ENCODE peak calls at places on chromosomes 13 and 19, in eight cellular contexts. N, X, J, W, O, P, G and C are unnamed samples.

GRCh38 chr13:109790951-109791605 is 4.7 kb upstream of the IRS2 start:
- DNase-seq in N (no peak), X (peak; percentile 41), J (no peak), W (no peak), O (peak; percentile 48), P (no peak), G (no peak), C (no peak)

GRCh38 chr13:112072531-112073244 is 5.7 kb downstream of the SOX1 start:
- DNase-seq in N (no peak), X (no peak), J (no peak), W (no peak), O (no peak), P (no peak), G (no peak), C (no peak)

GRCh38 chr13:40799508-40799907 is 10.1 kb downstream of the SLC25A15 start:
- DNase-seq in N (no peak), X (no peak), J (no peak), W (no peak), O (no peak), P (no peak), G (no peak), C (no peak)

GRCh38 chr13:99085846-99086148 is 107.9 kb upstream of the DOCK9 start:
- DNase-seq in N (no peak), X (no peak), J (no peak), W (no peak), O (no peak), P (no peak), G (no peak), C (no peak)

GRCh38 chr19:3176715-3177501 is 1.7 kb upstream of the S1PR4 start:
- DNase-seq in N (no peak), X (peak; percentile 67), J (no peak), W (no peak), O (peak; percentile 95), P (no peak), G (no peak), C (peak; percentile 91)

GRCh38 chr19:11181488-11181887 is 15.9 kb downstream of the KANK2 start:
- DNase-seq in N (no peak), X (no peak), J (no peak), W (no peak), O (no peak), P (no peak), G (no peak), C (no peak)

GRCh38 chr13:95714142-95714832 is 37.3 kb downstream of the DNAJC3 start:
- DNase-seq in N (no peak), X (peak; percentile 89), J (no peak), W (no peak), O (peak; percentile 93), P (peak; percentile 38), G (no peak), C (no peak)

GRCh38 chr19:6393074-6393981 is at the start of gene GTF2F1:
- DNase-seq in N (peak; percentile 85), X (peak; percentile 95), J (peak; percentile 87), W (peak; percentile 87), O (peak; percentile 87), P (peak; percentile 91), G (peak; percentile 95), C (peak; percentile 96)

GRCh38 chr13:102399791-102400618 is 1.8 kb downstream of the FGF14 start:
- DNase-seq in N (no peak), X (no peak), J (no peak), W (no peak), O (peak; percentile 8), P (no peak), G (peak; percentile 22), C (peak; percentile 76)

GRCh38 chr19:49893135-49893534 is 3.6 kb downstream of the IL4I1 start:
- DNase-seq in N (no peak), X (no peak), J (no peak), W (no peak), O (no peak), P (no peak), G (no peak), C (no peak)

GRCh38 chr19:1445185-1445931 is 4.6 kb upstream of the APC2 start:
- DNase-seq in N (peak; percentile 49), X (peak; percentile 35), J (peak; percentile 64), W (no peak), O (peak; percentile 62), P (no peak), G (peak; percentile 74), C (peak; percentile 97)

GRCh38 chr13:42735011-42735410 is 46.4 kb upstream of the FAM216B start:
- DNase-seq in N (no peak), X (peak; percentile 30), J (no peak), W (no peak), O (peak; percentile 59), P (no peak), G (no peak), C (no peak)

GRCh38 chr13:69641773-69642172 is 465.9 kb upstream of the ATXN8OS start:
- DNase-seq in N (no peak), X (no peak), J (no peak), W (no peak), O (no peak), P (no peak), G (no peak), C (no peak)

GRCh38 chr19:8511573-8512101 is 2.3 kb downstream of the ZNF414 start:
- DNase-seq in N (no peak), X (no peak), J (no peak), W (no peak), O (peak; percentile 47), P (no peak), G (no peak), C (no peak)

GRCh38 chr13:28346136-28346535 is 148.8 kb downstream of the FLT1 start:
- DNase-seq in N (no peak), X (peak; percentile 38), J (no peak), W (no peak), O (no peak), P (no peak), G (no peak), C (no peak)

GRCh38 chr13:93859666-93860065 is 619.8 kb downstream of the DCT start:
- DNase-seq in N (no peak), X (peak; percentile 90), J (no peak), W (peak; percentile 30), O (no peak), P (peak; percentile 38), G (no peak), C (no peak)

GRCh38 chr19:23391239-23391638 is 4.0 kb downstream of the ZNF91 start:
- DNase-seq in N (no peak), X (no peak), J (no peak), W (no peak), O (no peak), P (no peak), G (no peak), C (no peak)

GRCh38 chr19:4115050-4115817 is 8.7 kb downstream of the MAP2K2 start:
- DNase-seq in N (no peak), X (no peak), J (no peak), W (no peak), O (no peak), P (no peak), G (no peak), C (no peak)

GRCh38 chr19:34217952-34218817 is 36.2 kb upstream of the GARRE1 start:
- DNase-seq in N (no peak), X (peak; percentile 98), J (no peak), W (peak; percentile 76), O (peak; percentile 81), P (peak; percentile 93), G (no peak), C (no peak)

GRCh38 chr13:59950201-59950730 is 213.5 kb downstream of the DIAPH3 start:
- DNase-seq in N (no peak), X (peak; percentile 15), J (no peak), W (no peak), O (no peak), P (no peak), G (no peak), C (no peak)

GRCh38 chr19:34692541-34692940 is 15.1 kb downstream of the ZNF302 start:
- DNase-seq in N (no peak), X (no peak), J (no peak), W (no peak), O (no peak), P (no peak), G (no peak), C (no peak)

DNA sequence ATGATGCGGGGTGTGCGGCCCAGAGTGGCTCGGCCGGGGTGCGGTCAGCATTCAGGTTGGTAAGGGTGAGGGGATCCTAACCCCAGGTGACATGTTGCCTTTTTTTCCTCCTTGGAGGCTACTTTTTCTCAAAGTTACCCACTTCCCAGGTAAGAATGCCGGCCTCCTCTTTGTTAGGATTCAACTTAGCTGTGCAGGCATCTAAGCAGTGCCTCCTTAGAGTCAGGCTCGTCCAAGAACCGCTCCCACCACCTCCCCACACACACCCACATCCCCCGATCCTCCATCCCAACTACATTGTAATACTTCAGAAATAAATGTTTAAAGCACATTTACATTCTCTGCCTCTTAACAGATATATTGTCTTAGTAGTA is 733 bp upstream of the ENOX1 start:
- DNase-seq in N (no peak), X (no peak), J (no peak), W (no peak), O (no peak), P (no peak), G (no peak), C (no peak)
- H3K4me3 ChIP-seq in N (peak overlapping the region; percentile 55), X (peak overlapping the region; percentile 52), J (peak overlapping the region; percentile 56), W (peak overlapping the region; percentile 60), O (peak overlapping the region; percentile 45), P (peak overlapping the region; percentile 72), G (peak overlapping the region; percentile 78), C (peak overlapping the region; percentile 41)

GRCh38 chr19:56547535-56547934 is 8.8 kb downstream of the ZFP28 start:
- DNase-seq in N (no peak), X (no peak), J (no peak), W (no peak), O (no peak), P (no peak), G (no peak), C (no peak)
- H3K4me3 ChIP-seq in N (no peak overlapping the region), X (no peak overlapping the region), J (no peak overlapping the region), W (no peak overlapping the region), O (no peak overlapping the region), P (no peak overlapping the region), G (no peak overlapping the region), C (no peak overlapping the region)

DNA sequence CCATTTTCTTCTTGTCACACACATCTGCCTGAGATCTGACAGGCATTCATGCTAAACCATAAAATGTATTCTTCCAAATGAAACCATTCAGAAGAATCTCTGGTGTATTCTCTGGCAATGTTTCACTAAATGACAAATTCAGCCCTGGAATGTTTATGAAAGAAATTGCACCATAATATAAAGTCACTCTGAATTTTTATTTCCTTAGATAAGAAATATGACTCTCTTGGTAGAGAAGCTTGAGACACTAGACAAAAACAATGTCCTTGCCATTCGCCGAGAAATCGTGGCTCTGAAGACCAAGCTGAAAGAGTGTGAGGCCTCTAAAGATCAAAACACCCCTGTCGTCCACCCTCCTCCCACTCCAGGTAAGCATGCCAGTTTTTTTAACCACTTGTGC is 14.3 kb downstream of the OLFM4 start:
- DNase-seq in N (no peak), X (no peak), J (no peak), W (no peak), O (no peak), P (no peak), G (no peak), C (no peak)
- H3K4me3 ChIP-seq in N (no peak overlapping the region), X (no peak overlapping the region), J (no peak overlapping the region), W (no peak overlapping the region), O (no peak overlapping the region), P (no peak overlapping the region), G (no peak overlapping the region), C (no peak overlapping the region)

DNA sequence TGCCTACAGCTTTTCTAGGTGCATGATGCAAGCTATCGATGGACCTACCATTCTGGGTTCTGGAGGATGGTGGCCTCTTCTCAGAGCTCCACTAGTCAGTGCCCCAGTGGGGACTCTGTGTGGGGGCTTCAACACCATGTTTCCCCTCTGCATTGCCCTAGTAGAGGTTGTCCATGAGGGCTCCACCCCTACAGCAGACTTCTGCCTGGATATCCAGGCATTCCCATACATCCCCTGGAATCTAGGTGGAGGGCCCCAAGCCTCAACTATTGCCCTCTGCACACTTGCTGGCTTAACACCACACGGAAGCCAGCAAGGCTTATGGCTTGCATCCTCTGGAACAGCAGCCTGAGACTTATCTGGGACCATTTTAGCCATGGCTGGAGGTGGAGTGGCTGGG is 1299.9 kb upstream of the MIR17HG start:
- DNase-seq in N (no peak), X (no peak), J (no peak), W (no peak), O (no peak), P (no peak), G (no peak), C (no peak)
- H3K4me3 ChIP-seq in N (no peak overlapping the region), X (no peak overlapping the region), J (no peak overlapping the region), W (no peak overlapping the region), O (no peak overlapping the region), P (no peak overlapping the region), G (no peak overlapping the region), C (no peak overlapping the region)